ENCODE peak calls at places on chromosomes 6 and 20, in five cellular contexts. O is coronary artery, K is ovary, Z is choroid plexus epithelial cell, N is H1. Q is an unnamed sample.

GRCh38 chr20:61850926-61851900 is 214.5 kb downstream of the TAF4 start:
- DNase-seq in N (no peak), O (no peak), K (no peak), Z (no peak), Q (no peak)

GRCh38 chr6:167893416-167893815 is 66.7 kb downstream of the AFDN start:
- DNase-seq in K (no peak), N (no peak), Z (peak; percentile 64), O (no peak), Q (no peak)

GRCh38 chr6:128062882-128063603 is 162.2 kb upstream of the THEMIS start:
- DNase-seq in K (no peak), N (no peak), O (no peak), Z (peak; percentile 33), Q (no peak)

GRCh38 chr20:34472246-34472925 is 43.8 kb upstream of the DYNLRB1 start:
- DNase-seq in Z (peak; percentile 45), K (no peak), O (no peak), N (no peak), Q (no peak)

GRCh38 chr6:43873806-43874714 is 104.0 kb downstream of the VEGFA start:
- DNase-seq in K (no peak), Z (no peak), N (no peak), O (no peak), Q (no peak)

GRCh38 chr6:170089937-170090335 is 200.9 kb downstream of the DLL1 start:
- DNase-seq in O (peak; percentile 65), N (no peak), K (no peak), Z (no peak), Q (peak; percentile 8)

GRCh38 chr6:27066381-27066780 is 181.1 kb upstream of the PRSS16 start:
- DNase-seq in K (no peak), Z (no peak), N (no peak), O (no peak), Q (no peak)

GRCh38 chr6:111625511-111626331 is 20.0 kb upstream of the TRAF3IP2 start:
- DNase-seq in K (no peak), N (no peak), Z (peak; percentile 46), O (no peak), Q (no peak)

GRCh38 chr20:61614311-61615100 is 362.4 kb downstream of the CDH4 start:
- DNase-seq in Z (no peak), K (no peak), O (no peak), N (no peak), Q (no peak)

GRCh38 chr6:41558033-41558807 is 12.0 kb downstream of the FOXP4 start:
- DNase-seq in O (no peak), Z (no peak), K (no peak), N (no peak), Q (no peak)

GRCh38 chr20:34915131-34915530 is 38.7 kb downstream of the ACSS2 start:
- DNase-seq in O (no peak), Z (no peak), K (no peak), N (no peak), Q (no peak)

GRCh38 chr6:49269190-49269589 is 193.9 kb downstream of the MMUT start:
- DNase-seq in Z (peak; percentile 7), K (no peak), N (no peak), O (no peak), Q (no peak)

GRCh38 chr6:116352515-116353471 is 18.0 kb upstream of the DSE start:
- DNase-seq in Z (peak; percentile 57), O (no peak), N (no peak), K (no peak), Q (peak; percentile 56)

GRCh38 chr6:96521267-96521624 is 360 bp upstream of the UFL1 start:
- DNase-seq in Z (no peak), N (no peak), O (no peak), K (no peak), Q (no peak)

GRCh38 chr6:87731818-87732661 is 30.0 kb upstream of the AKIRIN2 start:
- DNase-seq in O (peak; percentile 87), Z (peak; percentile 98), K (peak; percentile 87), N (no peak), Q (peak; percentile 87)

GRCh38 chr6:32081168-32081624 is 27.9 kb downstream of the TNXB start:
- DNase-seq in N (no peak), K (peak; percentile 87), Z (peak; percentile 84), O (no peak), Q (no peak)

GRCh38 chr20:41428285-41428684 is 61.7 kb upstream of the EMILIN3 start:
- DNase-seq in O (no peak), N (no peak), K (no peak), Z (peak; percentile 91), Q (no peak)

GRCh38 chr6:138956244-138956924 is 31.7 kb downstream of the REPS1 start:
- DNase-seq in O (no peak), K (no peak), Z (no peak), N (no peak), Q (no peak)

GRCh38 chr6:113073611-113074191 is 726.6 kb downstream of the RFPL4B start:
- DNase-seq in O (no peak), K (no peak), N (no peak), Z (peak; percentile 71), Q (no peak)

GRCh38 chr6:157538163-157538562 is 157.2 kb downstream of the ZDHHC14 start:
- DNase-seq in O (no peak), N (no peak), Z (no peak), K (no peak), Q (peak; percentile 67)

GRCh38 chr6:159042003-159042823 is 2.6 kb downstream of the TAGAP start:
- DNase-seq in K (peak; percentile 47), Z (peak; percentile 75), O (no peak), N (peak; percentile 73), Q (peak; percentile 90)

GRCh38 chr6:86516087-86516486 is 421.2 kb upstream of the HTR1E start:
- DNase-seq in O (no peak), Z (no peak), N (no peak), K (no peak), Q (peak; percentile 7)

GRCh38 chr20:61762208-61762710 is 303.4 kb downstream of the TAF4 start:
- DNase-seq in O (no peak), N (no peak), K (no peak), Z (no peak), Q (no peak)

GRCh38 chr20:8385247-8385646 is 253.2 kb downstream of the PLCB1 start:
- DNase-seq in O (no peak), Z (peak; percentile 66), K (no peak), N (no peak), Q (peak; percentile 10)

GRCh38 chr6:33008944-33009861 is at the start of gene HLA-DOA:
- DNase-seq in N (peak; percentile 77), Z (peak; percentile 52), K (no peak), O (no peak), Q (peak; percentile 92)

GRCh38 chr20:51541189-51542032 is 1.1 kb downstream of the NFATC2 start:
- DNase-seq in N (no peak), O (peak; percentile 86), Z (peak; percentile 49), K (peak; percentile 65), Q (peak; percentile 71)

GRCh38 chr6:18307006-18307405 is 42.7 kb upstream of the DEK start:
- DNase-seq in Z (peak; percentile 74), O (no peak), K (no peak), N (no peak), Q (no peak)

GRCh38 chr6:159540152-159540551 is 152.9 kb downstream of the SOD2 start:
- DNase-seq in O (no peak), Z (no peak), N (peak; percentile 88), K (no peak), Q (peak; percentile 21)

GRCh38 chr6:156943167-156943566 is 166.0 kb downstream of the ARID1B start:
- DNase-seq in K (no peak), Z (no peak), N (no peak), O (no peak), Q (no peak)

GRCh38 chr6:38801305-38801704 is 86.2 kb downstream of the DNAH8 start:
- DNase-seq in K (no peak), N (no peak), Z (no peak), O (no peak), Q (no peak)

GRCh38 chr6:154653853-154654252 is 79.4 kb upstream of the SCAF8 start:
- DNase-seq in K (no peak), O (no peak), Z (peak; percentile 92), N (no peak), Q (no peak)
- H3K4me3 ChIP-seq in K (no peak overlapping the region), O (peak overlapping the region; percentile 27), Z (no peak overlapping the region), N (no peak overlapping the region), Q (no peak overlapping the region)

GRCh38 chr6:24054388-24054787 is 71.6 kb upstream of the NRSN1 start:
- DNase-seq in O (no peak), Z (no peak), K (no peak), N (no peak), Q (no peak)
- TF ChIP-seq CTCF in O (no peak), Z (no peak), K (no peak), N (peak; percentile 36), Q (no peak)

DNA sequence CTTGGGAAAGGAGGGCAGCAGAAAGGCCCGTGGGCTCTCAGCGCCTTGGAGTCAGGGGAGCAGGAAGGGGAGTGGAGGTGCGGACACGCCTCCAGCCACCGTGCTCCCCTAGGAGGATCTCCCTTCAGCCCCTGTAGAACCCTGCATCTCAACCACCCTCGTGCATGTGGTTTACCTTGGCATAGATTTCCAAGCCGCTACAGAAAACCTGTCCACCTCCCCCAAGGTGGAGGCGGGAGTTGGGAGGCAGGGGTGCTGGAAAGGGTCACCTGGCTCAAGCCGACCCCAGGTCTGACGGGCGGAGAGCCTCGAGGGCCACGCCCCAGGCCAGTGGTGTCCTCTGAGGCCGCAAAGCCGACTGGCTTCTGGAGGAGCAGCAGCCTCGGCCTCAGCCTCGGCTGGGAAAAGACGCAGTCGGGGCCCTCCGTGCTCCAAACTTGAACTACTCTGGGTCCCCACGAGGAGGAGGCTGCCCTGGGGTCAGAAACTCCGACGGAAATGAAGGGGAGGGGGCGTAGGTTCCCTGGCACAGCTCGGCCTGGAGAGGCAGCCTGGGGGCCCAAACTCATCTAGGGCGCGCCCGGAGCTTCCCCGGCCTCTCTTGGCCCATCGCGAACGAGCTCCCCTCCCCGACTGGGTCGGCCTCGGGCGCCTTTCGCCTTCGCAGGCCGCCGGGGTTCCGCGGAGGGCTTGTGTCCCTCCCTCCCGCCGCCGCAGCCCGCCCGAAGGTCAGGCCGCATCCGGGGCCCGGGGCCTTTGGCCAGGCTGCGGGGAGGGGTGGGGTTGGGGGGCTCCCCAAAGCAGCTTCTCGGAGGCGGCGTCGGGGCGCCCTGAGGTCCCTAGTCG is 6.3 kb upstream of the FOXF2 start:
- DNase-seq in N (peak; percentile 82), K (no peak), Z (no peak), O (no peak), Q (no peak)
- H3K4me3 ChIP-seq in N (peak overlapping the region; percentile 16), K (no peak overlapping the region), Z (no peak overlapping the region), O (peak overlapping the region; percentile 13), Q (no peak overlapping the region)

GRCh38 chr20:57664476-57664875 is 44.2 kb upstream of the ZBP1 start:
- DNase-seq in Z (no peak), O (no peak), K (peak; percentile 9), N (no peak), Q (no peak)

GRCh38 chr20:57666106-57666833 is 43.5 kb downstream of the PMEPA1 start:
- DNase-seq in Z (no peak), O (no peak), K (peak; percentile 18), N (no peak), Q (no peak)

GRCh38 chr20:57664924-57665588 is 44.8 kb downstream of the PMEPA1 start:
- DNase-seq in K (peak; percentile 4), Z (no peak), O (no peak), N (no peak), Q (no peak)

GRCh38 chr20:57666834-57667157 is 43.0 kb downstream of the PMEPA1 start:
- DNase-seq in N (no peak), Z (no peak), O (no peak), K (peak; percentile 3), Q (no peak)

DNA sequence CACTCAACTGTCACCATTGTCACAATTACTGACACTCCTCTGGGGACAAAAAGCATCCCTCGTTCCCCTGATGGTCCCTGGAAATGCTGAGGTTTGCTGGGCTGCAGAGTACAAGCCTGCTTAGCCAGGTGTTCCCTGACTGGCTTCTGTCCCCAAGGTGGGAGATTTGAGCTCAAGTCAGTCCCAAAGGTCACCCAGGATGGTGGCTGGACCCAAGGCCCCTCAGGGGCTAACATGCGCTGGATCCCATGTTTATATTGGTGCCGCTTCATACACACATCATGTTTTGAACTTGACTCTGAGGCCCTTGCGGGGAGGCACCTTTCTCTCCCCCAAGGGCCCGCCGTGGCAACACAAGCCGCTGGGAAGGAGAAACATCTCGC is 44.2 kb downstream of the PMEPA1 start:
- DNase-seq in K (no peak), Z (no peak), O (no peak), N (no peak), Q (no peak)
- TF ChIP-seq CTCF in K (no peak), Z (no peak), O (no peak), N (no peak), Q (no peak)